ENCODE peak calls at places on chromosome 14, in five cellular contexts. F is GM12878, V is K562, L is H1, E is HepG2. U is an unnamed sample.

GRCh38 chr14:22935156-22935555 is 6.0 kb upstream of the PRMT5 start:
- DNase-seq in F (no peak), V (no peak), L (no peak), E (no peak), U (no peak)

GRCh38 chr14:105067140-105067968 is 2.1 kb upstream of the GPR132 start:
- DNase-seq in F (peak), V (no peak), L (no peak), E (no peak), U (no peak)

GRCh38 chr14:48350971-48351370 is 675.6 kb upstream of the MDGA2 start:
- DNase-seq in F (no peak), V (no peak), L (no peak), E (no peak), U (no peak)

GRCh38 chr14:71651228-71651627 is 281.0 kb upstream of the RGS6 start:
- DNase-seq in F (no peak), V (no peak), L (no peak), E (no peak), U (no peak)

GRCh38 chr14:36684946-36685345 is 23.3 kb downstream of the PAX9 start:
- DNase-seq in F (no peak), V (no peak), L (no peak), E (no peak), U (no peak)

GRCh38 chr14:58535084-58535483 is 102.7 kb upstream of the DACT1 start:
- DNase-seq in F (no peak), V (no peak), L (no peak), E (no peak), U (no peak)

GRCh38 chr14:79036506-79036905 is 866.3 kb downstream of the NRXN3 start:
- DNase-seq in F (no peak), V (no peak), L (no peak), E (no peak), U (no peak)

GRCh38 chr14:22997676-22998323 is 12.1 kb downstream of the C14orf93 start:
- DNase-seq in F (no peak), V (no peak), L (no peak), E (no peak), U (peak)

GRCh38 chr14:101181717-101182313 is 278.3 kb upstream of the RTL1 start:
- DNase-seq in F (no peak), V (no peak), L (no peak), E (no peak), U (no peak)

GRCh38 chr14:99513183-99513694 is 32.0 kb downstream of the CCNK start:
- DNase-seq in F (no peak), V (no peak), L (no peak), E (no peak), U (no peak)

GRCh38 chr14:95463173-95463901 is 53.1 kb downstream of the SYNE3 start:
- DNase-seq in F (no peak), V (no peak), L (no peak), E (no peak), U (no peak)

GRCh38 chr14:68978550-68978911 is 571 bp downstream of the ACTN1 start:
- DNase-seq in F (no peak), V (peak), L (no peak), E (no peak), U (peak)

GRCh38 chr14:45135181-45135580 is 549 bp upstream of the FANCM start:
- DNase-seq in F (no peak), V (no peak), L (no peak), E (no peak), U (no peak)

GRCh38 chr14:103121846-103122577 is 1.2 kb upstream of the TNFAIP2 start:
- DNase-seq in F (no peak), V (peak), L (no peak), E (peak), U (peak)

GRCh38 chr14:87864356-87865230 is 128.4 kb downstream of the GALC start:
- DNase-seq in F (no peak), V (no peak), L (no peak), E (no peak), U (no peak)

GRCh38 chr14:34060747-34061050 is 109.8 kb upstream of the EGLN3 start:
- DNase-seq in F (no peak), V (no peak), L (no peak), E (no peak), U (no peak)

GRCh38 chr14:34059925-34060746 is 109.3 kb upstream of the EGLN3 start:
- DNase-seq in F (no peak), V (peak), L (no peak), E (peak), U (peak)

GRCh38 chr14:34058510-34058909 is 107.6 kb upstream of the EGLN3 start:
- DNase-seq in F (no peak), V (no peak), L (no peak), E (no peak), U (no peak)

GRCh38 chr14:34062353-34062973 is 111.6 kb upstream of the EGLN3 start:
- DNase-seq in F (no peak), V (no peak), L (no peak), E (no peak), U (no peak)

GRCh38 chr14:34059037-34059924 is 108.4 kb upstream of the EGLN3 start:
- DNase-seq in F (no peak), V (peak), L (no peak), E (no peak), U (no peak)
- TF ChIP-seq YY1 in F (no peak), V (no peak), L (no peak), E (no peak), U (no peak)

GRCh38 chr14:51160871-51161270 is 66.0 kb upstream of the TRIM9 start:
- DNase-seq in F (no peak), V (no peak), L (no peak), E (no peak), U (no peak)

GRCh38 chr14:51155331-51155730 is 60.4 kb upstream of the TRIM9 start:
- DNase-seq in F (no peak), V (no peak), L (no peak), E (no peak), U (no peak)

DNA sequence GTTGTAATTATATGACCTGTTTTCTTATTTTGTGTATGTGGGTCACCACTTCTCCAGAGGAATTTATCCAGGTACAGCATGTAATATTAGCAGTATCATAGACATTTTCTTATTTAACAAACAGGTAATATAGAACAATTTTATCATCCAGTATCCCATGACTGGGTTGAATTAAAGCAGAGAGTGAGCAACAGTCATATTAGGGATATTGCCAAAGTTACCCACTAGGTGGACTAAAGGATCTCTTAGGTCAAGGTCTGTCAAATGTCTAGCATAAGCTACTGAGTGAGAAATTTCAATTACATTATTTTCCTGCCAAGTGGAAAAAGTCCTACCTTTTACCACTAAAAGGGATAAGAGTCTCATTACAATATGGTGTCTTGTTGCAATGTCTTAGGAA is 62.1 kb upstream of the TRIM9 start:
- DNase-seq in F (no peak), V (no peak), L (no peak), E (peak), U (peak)
- TF ChIP-seq RFX5 in F (no peak), V (no peak), L (no peak), E (no peak), U (no peak)

DNA sequence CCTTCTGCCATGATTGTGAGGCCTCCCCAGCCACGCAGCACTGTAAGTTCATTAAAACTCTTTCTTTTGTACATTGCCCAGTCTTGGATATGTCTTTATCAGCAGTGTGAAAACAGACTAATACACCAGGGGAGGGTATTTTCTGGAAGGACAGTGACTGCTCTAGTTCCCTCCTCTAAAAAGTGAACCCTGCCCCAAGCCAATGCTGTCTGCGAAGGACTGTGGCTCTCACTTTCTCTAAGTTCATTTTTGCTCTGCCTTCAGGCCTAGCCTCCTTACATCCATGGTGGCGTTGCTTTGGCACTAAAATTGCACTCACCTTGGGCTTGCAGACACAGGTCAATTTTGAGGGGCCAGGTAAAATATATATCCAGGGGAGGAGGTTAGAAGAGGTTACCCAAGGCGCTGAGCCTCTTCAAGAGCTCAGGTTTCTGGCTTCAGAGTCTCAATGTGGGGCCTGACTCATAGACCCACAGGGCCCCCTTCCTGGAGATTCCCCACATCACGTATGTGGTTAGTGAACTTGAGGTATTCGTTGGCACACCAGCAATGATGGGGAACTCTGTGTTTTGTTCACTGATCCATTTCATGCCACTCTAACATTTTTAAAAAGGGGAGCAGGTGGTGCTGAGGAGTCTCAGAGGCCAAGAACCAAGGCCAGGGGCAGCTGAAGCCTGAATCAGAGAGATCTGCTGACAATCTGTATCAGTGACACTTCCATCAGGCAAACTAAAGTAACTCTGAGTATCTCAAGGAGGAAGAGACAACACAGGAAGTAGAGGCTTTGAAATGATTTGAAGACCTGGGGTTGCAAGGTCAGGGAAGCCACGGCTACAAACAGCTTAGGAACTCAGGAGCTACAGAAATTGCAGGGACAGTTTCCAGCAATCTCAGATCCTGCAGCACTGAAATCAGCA is 323.3 kb downstream of the VRK1 start:
- DNase-seq in F (peak), V (no peak), L (no peak), E (no peak), U (no peak)
- TF ChIP-seq YY1 in F (no peak), V (no peak), L (no peak), E (no peak), U (no peak)

GRCh38 chr14:62017651-62018230 is 255.5 kb downstream of the SNAPC1 start:
- DNase-seq in F (no peak), V (no peak), L (no peak), E (no peak), U (no peak)
- TF ChIP-seq RFX5 in F (no peak), V (no peak), L (no peak), E (no peak), U (no peak)

GRCh38 chr14:64698899-64699298 is 5.3 kb upstream of the PLEKHG3 start:
- DNase-seq in F (no peak), V (no peak), L (no peak), E (no peak), U (no peak)
- TF ChIP-seq YY1 in F (no peak), V (no peak), L (no peak), E (no peak), U (no peak)

DNA sequence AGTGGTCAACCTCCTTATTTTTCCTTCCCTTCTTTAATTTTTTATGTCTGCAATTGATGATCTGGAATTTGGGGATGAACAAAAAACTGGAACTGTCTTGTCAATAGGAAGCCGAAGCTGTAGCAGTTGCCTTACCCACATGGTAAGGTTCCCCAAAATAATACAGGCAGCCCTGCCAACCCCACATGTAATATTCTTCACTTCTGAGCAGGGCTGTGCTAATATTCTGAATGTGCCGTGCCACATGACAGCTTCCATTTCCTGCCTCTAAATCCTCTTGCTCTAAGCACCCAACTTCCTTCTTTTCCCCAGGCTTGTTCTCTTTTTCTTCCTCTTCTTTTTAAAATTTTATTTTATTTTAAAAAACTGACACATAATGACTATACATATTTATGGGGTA is 39.6 kb downstream of the GPATCH2L start:
- DNase-seq in F (no peak), V (no peak), L (no peak), E (no peak), U (no peak)
- TF ChIP-seq RFX5 in F (no peak), V (no peak), L (no peak), E (no peak), U (no peak)

GRCh38 chr14:91405241-91405721 is 12.3 kb downstream of the CCDC88C start:
- DNase-seq in F (no peak), V (no peak), L (no peak), E (no peak), U (no peak)
- TF ChIP-seq YY1 in F (no peak), V (no peak), L (no peak), E (no peak), U (no peak)

DNA sequence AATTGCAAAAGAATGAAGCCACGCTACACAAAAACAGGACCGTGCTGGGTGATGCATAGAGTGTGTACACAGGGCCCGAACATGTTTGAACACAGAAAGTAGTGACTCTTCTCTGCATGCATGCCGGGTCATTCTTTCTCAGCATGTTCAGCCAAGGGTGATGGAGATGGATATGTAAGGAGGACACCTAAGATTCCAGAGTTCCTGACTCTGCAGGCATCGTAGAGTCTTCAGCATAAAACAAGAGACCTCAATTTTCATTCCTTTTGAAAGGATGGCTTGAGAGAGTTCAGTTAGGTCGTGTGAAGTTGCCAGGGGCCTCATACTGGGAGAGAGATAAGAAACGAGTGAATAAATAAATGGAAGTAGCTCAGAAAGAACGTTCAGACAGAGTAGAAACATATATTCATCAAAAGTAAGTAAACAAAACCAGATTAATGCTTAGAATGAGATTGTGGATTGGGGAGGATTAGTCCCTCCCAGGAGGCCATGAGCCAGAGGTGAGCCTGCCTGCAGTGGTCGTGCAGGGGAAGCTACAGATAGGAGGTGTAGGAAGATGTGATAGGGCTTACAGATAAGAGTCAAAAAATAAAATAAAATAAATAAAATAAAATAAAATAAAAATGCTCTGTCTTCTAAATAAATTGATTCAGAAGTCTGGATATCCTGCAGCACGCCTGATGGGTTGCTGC is 27.6 kb upstream of the SEL1L start:
- DNase-seq in F (no peak), V (no peak), L (peak), E (no peak), U (no peak)
- TF ChIP-seq RFX5 in F (no peak), V (no peak), L (no peak), E (no peak), U (no peak)

GRCh38 chr14:70027785-70028428 is 148.7 kb downstream of the SMOC1 start:
- DNase-seq in F (no peak), V (peak), L (peak), E (peak), U (peak)
- TF ChIP-seq YY1 in F (peak), V (no peak), L (peak), E (peak), U (no peak)

GRCh38 chr14:65079788-65080187 is 22.5 kb downstream of the MAX start:
- DNase-seq in F (no peak), V (no peak), L (no peak), E (no peak), U (no peak)
- TF ChIP-seq RFX5 in F (no peak), V (no peak), L (no peak), E (no peak), U (no peak)

U was measured in SK-N-SH.